ENCODE peak calls at places on chromosome 13, in six cellular contexts. A, V, Q, M, S and P are unnamed samples.

GRCh38 chr13:110590577-110590976 is 24.8 kb upstream of the NAXD start:
- DNase-seq in V (no peak), S (no peak), Q (no peak), A (no peak), M (no peak), P (no peak)

GRCh38 chr13:51785592-51786424 is 18.2 kb downstream of the DHRS12 start:
- DNase-seq in A (peak; percentile 59), Q (peak; percentile 69), M (no peak), S (peak; percentile 51), V (no peak), P (no peak)

GRCh38 chr13:35787937-35788336 is 311.4 kb upstream of the MAB21L1 start:
- DNase-seq in S (peak; percentile 15), M (no peak), A (peak; percentile 31), Q (no peak), V (no peak), P (no peak)

GRCh38 chr13:109779876-109780516 is 6.4 kb downstream of the IRS2 start:
- DNase-seq in V (no peak), Q (no peak), M (no peak), S (no peak), A (no peak), P (peak; percentile 20)

GRCh38 chr13:51318876-51319275 is 20.6 kb upstream of the SERPINE3 start:
- DNase-seq in V (no peak), S (no peak), Q (no peak), A (no peak), M (no peak), P (no peak)

GRCh38 chr13:97117388-97117910 is 104.7 kb upstream of the MBNL2 start:
- DNase-seq in S (no peak), V (no peak), M (no peak), A (no peak), Q (no peak), P (no peak)

GRCh38 chr13:98536729-98537128 is 40.2 kb downstream of the STK24 start:
- DNase-seq in V (no peak), M (no peak), A (no peak), S (no peak), Q (no peak), P (no peak)

GRCh38 chr13:46530084-46530935 is 22.7 kb upstream of the LRCH1 start:
- DNase-seq in S (peak; percentile 37), Q (no peak), V (no peak), A (peak; percentile 76), M (no peak), P (peak; percentile 46)

GRCh38 chr13:112748947-112749346 is 59.1 kb downstream of the ATP11A start:
- DNase-seq in V (no peak), Q (no peak), M (no peak), S (no peak), A (peak; percentile 67), P (no peak)

GRCh38 chr13:31050486-31051400 is 111.0 kb downstream of the HSPH1 start:
- DNase-seq in M (no peak), V (no peak), Q (no peak), A (peak; percentile 52), S (no peak), P (peak; percentile 4)

GRCh38 chr13:64278493-64278892 is 2862.8 kb upstream of the PCDH20 start:
- DNase-seq in Q (peak; percentile 28), S (peak; percentile 57), A (peak; percentile 70), M (no peak), V (no peak), P (peak; percentile 83)

GRCh38 chr13:99740261-99740979 is 231.1 kb downstream of the ZIC5 start:
- DNase-seq in M (no peak), A (no peak), Q (peak; percentile 62), S (no peak), V (no peak), P (no peak)

DNA sequence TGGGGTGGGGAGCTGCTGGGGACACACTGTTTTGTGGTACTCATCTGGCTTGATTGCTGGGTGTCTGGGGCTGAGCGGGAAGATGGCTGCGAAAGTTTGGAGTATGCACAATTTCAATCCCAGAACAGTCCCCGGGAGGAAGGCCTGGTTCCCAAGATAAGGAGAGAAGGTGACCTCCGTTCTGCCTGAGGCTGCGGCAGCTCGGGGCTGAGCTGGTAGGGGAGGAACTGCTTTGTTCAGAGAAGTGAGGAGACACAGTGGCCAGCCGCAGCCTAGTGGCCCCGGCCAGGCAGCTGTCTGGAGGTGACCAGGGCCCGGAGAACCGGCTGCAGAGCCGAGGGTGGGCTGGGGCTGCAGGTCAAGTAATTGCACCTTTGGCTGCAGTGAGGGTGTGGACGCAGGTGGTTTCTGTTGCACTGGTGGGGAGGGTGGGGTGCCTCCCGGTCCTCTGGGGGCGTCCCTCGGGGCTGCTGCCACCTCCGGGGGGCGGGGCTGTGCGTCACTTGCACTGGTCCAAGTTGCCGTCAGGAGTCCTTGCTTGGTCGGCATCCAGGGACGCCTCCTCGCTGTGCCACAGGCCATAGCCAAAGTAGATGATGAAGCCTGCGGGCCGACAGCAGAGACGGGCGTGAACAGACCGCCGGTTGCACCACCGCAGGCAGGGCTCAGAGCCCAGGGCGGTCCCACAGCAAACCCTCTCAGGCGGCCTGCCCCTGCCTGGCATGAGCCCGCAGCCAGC is 81.3 kb downstream of the SLC7A1 start:
- DNase-seq in M (no peak), S (no peak), A (no peak), Q (peak; percentile 67), V (no peak), P (no peak)
- TF ChIP-seq CTCF in M (no peak), S (no peak), A (no peak), Q (no peak), V (no peak), P (no peak)

GRCh38 chr13:74920361-74920760 is 561.6 kb downstream of the TBC1D4 start:
- DNase-seq in Q (no peak), S (no peak), M (no peak), V (no peak), A (no peak), P (no peak)

GRCh38 chr13:74922963-74923362 is 559.0 kb downstream of the TBC1D4 start:
- DNase-seq in A (no peak), M (no peak), Q (no peak), V (no peak), S (no peak), P (no peak)

GRCh38 chr13:74919914-74920313 is 562.1 kb downstream of the TBC1D4 start:
- DNase-seq in Q (no peak), V (no peak), M (no peak), A (no peak), S (no peak), P (no peak)

GRCh38 chr13:74920945-74921725 is 560.8 kb downstream of the TBC1D4 start:
- DNase-seq in M (no peak), Q (no peak), A (no peak), V (no peak), S (no peak), P (no peak)
- H3K4me3 ChIP-seq in M (no peak overlapping the region), Q (no peak overlapping the region), A (no peak overlapping the region), V (no peak overlapping the region), S (no peak overlapping the region), P (no peak overlapping the region)

GRCh38 chr13:58960909-58961308 is 1202.8 kb downstream of the DIAPH3 start:
- DNase-seq in M (no peak), A (peak; percentile 0), V (no peak), Q (no peak), S (peak; percentile 44), P (peak; percentile 48)
- TF ChIP-seq CTCF in M (no peak), A (no peak), V (no peak), Q (no peak), S (peak; percentile 29), P (peak; percentile 34)

GRCh38 chr13:101915333-101915732 is 462.9 kb downstream of the ITGBL1 start:
- DNase-seq in A (no peak), V (no peak), S (no peak), M (no peak), Q (no peak), P (no peak)

GRCh38 chr13:101916758-101917474 is 464.4 kb downstream of the ITGBL1 start:
- DNase-seq in M (no peak), V (no peak), A (no peak), S (no peak), Q (no peak), P (no peak)

GRCh38 chr13:101915755-101916107 is 463.3 kb downstream of the ITGBL1 start:
- DNase-seq in M (no peak), Q (no peak), V (no peak), S (no peak), A (no peak), P (no peak)

GRCh38 chr13:101917475-101917810 is 465.0 kb downstream of the ITGBL1 start:
- DNase-seq in V (no peak), M (no peak), Q (no peak), S (no peak), A (no peak), P (no peak)

DNA sequence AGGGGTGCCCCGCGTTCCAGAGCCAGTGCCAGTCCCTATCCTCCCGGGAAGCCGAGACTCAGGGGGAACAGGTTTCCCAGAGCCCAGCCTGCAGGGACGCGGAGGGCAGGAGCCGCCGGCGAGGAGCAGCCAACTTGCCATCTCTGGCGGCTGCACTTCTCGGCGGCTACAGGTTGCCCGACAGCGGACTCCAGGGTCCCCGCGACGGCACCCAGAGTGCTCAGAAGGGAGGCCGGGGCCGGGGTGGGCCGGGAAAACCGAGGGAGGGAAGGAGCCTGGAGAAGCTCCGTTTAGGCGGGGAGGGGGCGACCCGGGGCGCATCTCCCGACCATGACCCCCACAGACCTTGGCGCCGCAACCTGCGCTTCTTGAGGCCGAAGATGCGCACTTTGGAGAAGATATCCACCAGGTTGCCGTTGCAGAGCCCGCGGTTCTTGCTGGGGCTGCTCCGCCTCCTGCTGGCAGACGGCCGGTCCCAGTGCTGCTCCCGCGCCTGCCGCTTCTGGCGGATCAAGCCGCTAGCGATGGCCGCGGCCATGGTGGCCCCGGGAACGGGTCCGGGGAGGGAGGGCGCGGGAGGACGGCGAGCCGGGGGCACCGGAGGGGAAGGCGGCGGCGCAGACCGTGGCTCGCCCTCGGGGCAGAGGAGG is 463.8 kb downstream of the ITGBL1 start:
- DNase-seq in A (no peak), Q (peak; percentile 21), M (no peak), V (no peak), S (peak; percentile 2), P (peak; percentile 32)
- H3K4me3 ChIP-seq in A (no peak overlapping the region), Q (no peak overlapping the region), M (no peak overlapping the region), V (no peak overlapping the region), S (no peak overlapping the region), P (peak overlapping the region; percentile 15)